ENCODE peak calls at places on chromosomes 11 and 22, in six cellular contexts. K, Q, M, C, F and V are unnamed samples.

GRCh38 chr11:66315921-66316811 is 678 bp downstream of the CD248 start:
- DNase-seq in K (no peak), Q (no peak), M (no peak), C (no peak), F (no peak), V (no peak)

GRCh38 chr11:14364322-14364721 is 5.3 kb upstream of the RRAS2 start:
- DNase-seq in K (no peak), Q (no peak), M (no peak), C (no peak), F (no peak), V (no peak)

GRCh38 chr11:1867381-1867780 is 14.5 kb downstream of the LSP1 start:
- DNase-seq in K (no peak), Q (no peak), M (no peak), C (no peak), F (no peak), V (no peak)

GRCh38 chr11:84261707-84262106 is 975.5 kb upstream of the CCDC90B start:
- DNase-seq in K (peak), Q (no peak), M (no peak), C (no peak), F (no peak), V (no peak)

GRCh38 chr22:46649176-46650077 is 29.2 kb downstream of the GRAMD4 start:
- DNase-seq in K (no peak), Q (no peak), M (no peak), C (no peak), F (no peak), V (no peak)

GRCh38 chr11:133896028-133896427 is 50.7 kb upstream of the SPATA19 start:
- DNase-seq in K (no peak), Q (no peak), M (no peak), C (no peak), F (no peak), V (no peak)

GRCh38 chr11:78451371-78452150 is 33.9 kb upstream of the GAB2 start:
- DNase-seq in K (no peak), Q (no peak), M (no peak), C (no peak), F (no peak), V (no peak)

GRCh38 chr11:11082651-11083050 is 224.8 kb upstream of the ZBED5 start:
- DNase-seq in K (no peak), Q (no peak), M (no peak), C (no peak), F (no peak), V (no peak)

GRCh38 chr11:70532728-70533127 is 134.4 kb downstream of the CTTN start:
- DNase-seq in K (no peak), Q (no peak), M (no peak), C (no peak), F (no peak), V (no peak)

GRCh38 chr11:43427971-43428370 is 69.3 kb downstream of the TTC17 start:
- DNase-seq in K (no peak), Q (no peak), M (no peak), C (no peak), F (no peak), V (no peak)

GRCh38 chr11:10657308-10658271 is 36.0 kb downstream of the IRAG1 start:
- DNase-seq in K (no peak), Q (no peak), M (no peak), C (no peak), F (peak), V (peak)

GRCh38 chr22:19527321-19527721 is 3.1 kb upstream of the CLDN5 start:
- DNase-seq in K (no peak), Q (no peak), M (no peak), C (no peak), F (no peak), V (no peak)

GRCh38 chr11:14179126-14179820 is 179.7 kb downstream of the RRAS2 start:
- DNase-seq in K (no peak), Q (no peak), M (no peak), C (no peak), F (no peak), V (no peak)

GRCh38 chr11:36056160-36056751 is 112.4 kb downstream of the LDLRAD3 start:
- DNase-seq in K (peak), Q (no peak), M (no peak), C (peak), F (no peak), V (peak)

GRCh38 chr11:102874842-102875241 is at the start of gene MMP12:
- DNase-seq in K (no peak), Q (no peak), M (no peak), C (no peak), F (no peak), V (no peak)

GRCh38 chr11:124749920-124750319 is 2.1 kb downstream of the VSIG2 start:
- DNase-seq in K (no peak), Q (no peak), M (no peak), C (no peak), F (no peak), V (no peak)

GRCh38 chr11:121452609-121453150 is at the start of gene SORL1-AS1:
- DNase-seq in K (peak), Q (no peak), M (no peak), C (no peak), F (no peak), V (peak)

GRCh38 chr22:26585104-26585790 is 4.7 kb downstream of the TPST2 start:
- DNase-seq in K (no peak), Q (peak), M (no peak), C (no peak), F (no peak), V (no peak)

GRCh38 chr22:45612940-45613339 is 58.7 kb upstream of the ATXN10 start:
- DNase-seq in K (peak), Q (no peak), M (no peak), C (peak), F (no peak), V (no peak)

GRCh38 chr11:111259871-111260270 is 14.3 kb downstream of the POU2AF2 start:
- DNase-seq in K (no peak), Q (no peak), M (no peak), C (no peak), F (no peak), V (no peak)

GRCh38 chr11:77039491-77040400 is 5.5 kb downstream of the B3GNT6 start:
- DNase-seq in K (peak), Q (no peak), M (no peak), C (peak), F (no peak), V (peak)

GRCh38 chr11:71428861-71429435 is 19.2 kb downstream of the DHCR7 start:
- DNase-seq in K (no peak), Q (no peak), M (peak), C (no peak), F (no peak), V (no peak)

GRCh38 chr11:83819936-83820549 is 533.9 kb upstream of the CCDC90B start:
- DNase-seq in K (peak), Q (no peak), M (peak), C (no peak), F (no peak), V (peak)

GRCh38 chr11:790721-791564 is 1.1 kb upstream of the CEND1 start:
- DNase-seq in K (peak), Q (no peak), M (no peak), C (peak), F (no peak), V (no peak)

GRCh38 chr11:9672918-9673317 is 9.0 kb downstream of the SWAP70 start:
- DNase-seq in K (no peak), Q (no peak), M (no peak), C (no peak), F (no peak), V (no peak)

GRCh38 chr11:24739637-24740036 is 242.8 kb downstream of the LUZP2 start:
- DNase-seq in K (no peak), Q (no peak), M (no peak), C (no peak), F (no peak), V (no peak)

GRCh38 chr11:19025799-19026406 is 34.6 kb downstream of the MRGPRX2 start:
- DNase-seq in K (no peak), Q (no peak), M (no peak), C (no peak), F (no peak), V (no peak)

GRCh38 chr11:14537134-14537599 is 17.0 kb upstream of the PSMA1 start:
- DNase-seq in K (peak), Q (no peak), M (peak), C (no peak), F (no peak), V (peak)

GRCh38 chr22:45268167-45268957 is 16.4 kb upstream of the UPK3A start:
- DNase-seq in K (peak), Q (no peak), M (no peak), C (peak), F (no peak), V (peak)

GRCh38 chr11:66064571-66064970 is 5.5 kb upstream of the PACS1 start:
- DNase-seq in K (no peak), Q (no peak), M (no peak), C (no peak), F (no peak), V (no peak)

GRCh38 chr11:64268687-64269379 is 15.6 kb downstream of the BAD start:
- DNase-seq in K (peak), Q (peak), M (peak), C (peak), F (peak), V (no peak)

GRCh38 chr11:95108159-95108611 is 18.5 kb downstream of the ENDOD1 start:
- DNase-seq in K (peak), Q (no peak), M (no peak), C (no peak), F (no peak), V (no peak)

GRCh38 chr11:118797510-118797909 is 6.5 kb upstream of the DDX6 start:
- DNase-seq in K (no peak), Q (no peak), M (peak), C (no peak), F (no peak), V (no peak)

GRCh38 chr11:117946842-117947526 is 17.8 kb upstream of the TMPRSS13 start:
- DNase-seq in K (peak), Q (peak), M (peak), C (peak), F (peak), V (peak)

GRCh38 chr11:30729187-30729713 is 143.1 kb upstream of the MPPED2 start:
- DNase-seq in K (no peak), Q (no peak), M (no peak), C (no peak), F (no peak), V (no peak)

GRCh38 chr11:70506658-70506970 is 108.3 kb downstream of the CTTN start:
- DNase-seq in K (no peak), Q (no peak), M (no peak), C (no peak), F (no peak), V (no peak)

GRCh38 chr22:23218867-23219251 is 38.5 kb downstream of the BCR start:
- DNase-seq in K (peak), Q (no peak), M (peak), C (peak), F (peak), V (no peak)

GRCh38 chr11:13837286-13837685 is 125.2 kb upstream of the SPON1 start:
- DNase-seq in K (no peak), Q (peak), M (no peak), C (no peak), F (no peak), V (no peak)

GRCh38 chr11:108500721-108501120 is 2.5 kb upstream of the POGLUT3 start:
- DNase-seq in K (no peak), Q (no peak), M (peak), C (no peak), F (no peak), V (no peak)

GRCh38 chr22:41305646-41306045 is 4.3 kb downstream of the ZC3H7B start:
- DNase-seq in K (no peak), Q (peak), M (no peak), C (no peak), F (no peak), V (no peak)

GRCh38 chr11:126476977-126477376 is 121.5 kb downstream of the ST3GAL4 start:
- DNase-seq in K (no peak), Q (no peak), M (no peak), C (peak), F (no peak), V (no peak)

GRCh38 chr11:126474220-126474619 is 118.7 kb downstream of the ST3GAL4 start:
- DNase-seq in K (no peak), Q (no peak), M (peak), C (no peak), F (no peak), V (no peak)

GRCh38 chr11:126474888-126475626 is 119.6 kb downstream of the ST3GAL4 start:
- DNase-seq in K (no peak), Q (no peak), M (peak), C (no peak), F (no peak), V (no peak)

GRCh38 chr11:126476256-126476970 is 120.9 kb downstream of the ST3GAL4 start:
- DNase-seq in K (peak), Q (no peak), M (no peak), C (peak), F (no peak), V (no peak)

GRCh38 chr11:126475627-126475991 is 120.1 kb downstream of the ST3GAL4 start:
- DNase-seq in K (no peak), Q (no peak), M (no peak), C (no peak), F (no peak), V (no peak)
- TF ChIP-seq CTCF in K (no peak), Q (no peak), M (no peak), C (no peak), F (peak), V (no peak)

DNA sequence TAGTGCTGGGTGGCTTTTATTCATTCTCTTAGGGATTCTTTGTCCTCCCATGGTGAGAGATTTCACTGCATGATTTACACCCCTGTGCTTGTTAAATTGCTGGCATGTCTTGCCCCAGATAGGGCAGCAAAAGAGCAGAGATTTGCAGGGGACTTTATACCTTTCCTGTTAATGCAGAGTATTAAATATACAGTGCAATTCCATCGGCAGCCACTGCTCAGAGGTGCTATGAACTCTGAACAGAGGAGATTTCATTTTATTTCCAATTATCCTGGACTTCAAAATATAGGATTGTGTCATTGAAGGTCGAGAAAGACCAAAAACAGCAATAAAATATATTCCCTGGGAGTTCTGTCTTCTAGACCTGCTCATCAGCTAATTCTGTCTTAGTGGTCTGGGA is 263.4 kb upstream of the NCAM1 start:
- DNase-seq in K (no peak), Q (no peak), M (no peak), C (no peak), F (no peak), V (no peak)
- TF ChIP-seq CTCF in K (peak), Q (no peak), M (no peak), C (peak), F (no peak), V (no peak)

GRCh38 chr22:24706732-24707476 is 67.6 kb downstream of the PIWIL3 start:
- DNase-seq in K (no peak), Q (no peak), M (no peak), C (no peak), F (no peak), V (no peak)

GRCh38 chr22:24703101-24703500 is 71.4 kb downstream of the PIWIL3 start:
- DNase-seq in K (no peak), Q (no peak), M (peak), C (no peak), F (no peak), V (no peak)

GRCh38 chr22:24706050-24706449 is 68.5 kb downstream of the PIWIL3 start:
- DNase-seq in K (peak), Q (no peak), M (peak), C (peak), F (no peak), V (no peak)

GRCh38 chr22:24707477-24707816 is 67.1 kb downstream of the PIWIL3 start:
- DNase-seq in K (peak), Q (no peak), M (no peak), C (no peak), F (no peak), V (no peak)
- TF ChIP-seq CTCF in K (peak), Q (peak), M (peak), C (no peak), F (no peak), V (no peak)

DNA sequence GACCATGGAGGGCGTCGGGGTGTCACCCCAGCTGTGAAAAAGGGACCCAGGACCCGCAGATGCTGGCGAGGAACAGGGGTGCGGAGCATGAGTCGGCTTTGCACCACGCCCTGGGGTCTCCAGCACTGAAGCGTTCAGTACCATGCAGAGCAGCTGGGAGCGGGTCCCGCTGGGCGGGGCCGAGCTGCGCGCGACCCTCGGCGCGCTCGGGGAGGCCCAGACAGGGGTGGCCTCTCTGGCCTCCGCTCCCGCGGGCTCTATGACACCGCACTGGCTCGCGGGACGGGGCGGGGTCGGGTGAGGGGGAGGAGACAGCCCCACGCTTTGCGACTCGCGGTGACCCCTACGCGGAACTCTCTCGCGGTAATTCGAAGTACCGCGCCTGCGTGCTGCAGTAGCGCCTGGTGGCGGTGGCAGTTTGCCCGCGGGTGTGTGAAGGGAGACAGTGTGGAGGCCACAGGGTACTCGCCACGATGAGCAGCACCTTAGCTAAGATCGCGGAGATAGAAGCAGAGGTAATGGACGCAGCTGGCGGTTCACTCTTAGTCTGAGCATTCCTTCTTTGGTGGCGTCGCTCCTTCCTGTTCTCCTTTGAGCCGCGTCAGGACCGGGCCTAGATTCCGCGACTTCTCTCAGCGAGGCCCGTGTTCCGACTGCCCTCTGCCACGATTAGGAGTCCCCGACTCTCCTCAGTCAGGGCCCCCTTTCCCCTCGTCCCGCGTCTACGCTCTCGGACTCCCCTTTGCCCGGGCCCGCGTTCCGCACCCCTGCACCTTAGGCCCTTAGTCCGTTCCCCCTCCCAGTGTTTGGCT is at the start of gene DRG1:
- DNase-seq in K (peak), Q (peak), M (peak), C (peak), F (peak), V (peak)
- TF ChIP-seq CTCF in K (no peak), Q (peak), M (peak), C (no peak), F (no peak), V (no peak)

GRCh38 chr11:72762641-72763304 is 10.6 kb upstream of the ARAP1 start:
- DNase-seq in K (no peak), Q (no peak), M (no peak), C (no peak), F (no peak), V (peak)

GRCh38 chr11:72763823-72764222 is 11.6 kb upstream of the ARAP1 start:
- DNase-seq in K (no peak), Q (no peak), M (no peak), C (no peak), F (no peak), V (no peak)

GRCh38 chr11:72767203-72768062 is 15.2 kb upstream of the ARAP1 start:
- DNase-seq in K (no peak), Q (no peak), M (no peak), C (no peak), F (no peak), V (no peak)

GRCh38 chr11:72766152-72766902 is 14.1 kb upstream of the ARAP1 start:
- DNase-seq in K (no peak), Q (no peak), M (peak), C (no peak), F (no peak), V (no peak)

DNA sequence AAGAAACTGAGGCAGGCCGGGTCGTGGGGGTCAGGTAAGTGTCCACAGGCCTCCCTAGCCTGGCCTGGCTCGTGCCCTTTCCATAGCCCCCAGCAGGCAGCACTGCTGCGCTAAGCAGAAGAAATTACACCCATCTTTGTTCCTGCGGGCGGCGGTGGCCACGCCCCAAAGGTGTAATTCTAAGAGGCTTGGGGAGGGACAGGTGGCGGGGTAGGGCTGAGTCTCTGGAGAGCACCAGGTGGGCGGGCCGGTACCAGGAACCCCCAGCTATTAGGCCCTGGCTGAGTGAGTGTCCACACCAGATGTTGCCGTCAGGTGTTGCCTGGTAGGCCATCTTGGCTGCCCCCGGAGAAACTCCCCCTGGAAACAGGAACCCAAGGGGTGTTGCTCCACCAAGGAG is 12.3 kb upstream of the ARAP1 start:
- DNase-seq in K (peak), Q (no peak), M (no peak), C (no peak), F (no peak), V (no peak)
- TF ChIP-seq CTCF in K (peak), Q (peak), M (no peak), C (no peak), F (no peak), V (no peak)

DNA sequence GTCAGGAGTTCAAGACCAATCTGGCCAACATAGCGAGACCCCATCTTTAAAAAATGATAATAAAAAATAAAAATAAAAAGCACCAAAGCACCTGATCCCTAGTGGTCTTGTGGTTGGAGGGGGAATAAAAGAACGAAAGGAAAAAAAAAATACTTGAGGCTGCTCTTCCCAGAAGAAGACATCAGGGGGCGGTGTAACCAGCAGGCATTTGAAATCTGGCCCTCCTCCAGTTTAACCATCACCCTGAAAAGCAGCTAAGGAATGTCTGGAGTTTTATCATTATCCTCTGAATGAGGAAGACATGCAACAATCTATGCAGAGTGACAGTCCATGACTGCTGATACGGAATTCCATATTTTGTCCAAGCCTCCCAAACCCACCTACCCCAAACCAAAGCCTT is 5.6 kb upstream of the KCTD17 start:
- DNase-seq in K (peak), Q (no peak), M (no peak), C (no peak), F (no peak), V (no peak)
- TF ChIP-seq CTCF in K (peak), Q (peak), M (peak), C (peak), F (peak), V (peak)